ENCODE peak calls at places on chromosomes 6 and 20, in four cellular contexts. A is DND-41, G is H1, R is fibroblast of lung. T is an unnamed sample.

GRCh38 chr6:54431466-54431865 is 123.2 kb downstream of the TINAG start:
- DNase-seq in A (no peak), G (no peak), R (no peak), T (no peak)

GRCh38 chr20:1376453-1377270 is 16.2 kb downstream of the FKBP1A start:
- DNase-seq in A (no peak), G (no peak), R (no peak), T (no peak)

GRCh38 chr20:61459266-61459665 is 207.2 kb downstream of the CDH4 start:
- DNase-seq in A (no peak), G (no peak), R (no peak), T (no peak)

GRCh38 chr20:13219327-13220193 is 1.5 kb upstream of the ISM1 start:
- DNase-seq in A (no peak), G (no peak), R (no peak), T (peak; percentile 38)

GRCh38 chr6:51057296-51057695 is 238.6 kb downstream of the TFAP2B start:
- DNase-seq in A (no peak), G (no peak), R (no peak), T (no peak)

GRCh38 chr6:132494954-132495353 is 18.0 kb downstream of the STX7 start:
- DNase-seq in A (no peak), G (no peak), R (no peak), T (no peak)

GRCh38 chr6:49300443-49300842 is 162.6 kb downstream of the MMUT start:
- DNase-seq in A (no peak), G (no peak), R (peak; percentile 3), T (no peak)

GRCh38 chr6:137734875-137735182 is 132.2 kb upstream of the TNFAIP3 start:
- DNase-seq in A (no peak), G (no peak), R (no peak), T (no peak)

GRCh38 chr6:9388596-9388995 is 953.3 kb upstream of the SLC35B3 start:
- DNase-seq in A (no peak), G (no peak), R (no peak), T (no peak)

GRCh38 chr6:73580247-73581149 is 59.7 kb upstream of the EEF1A1 start:
- DNase-seq in A (no peak), G (peak; percentile 94), R (peak; percentile 98), T (peak; percentile 97)

GRCh38 chr6:37615564-37616340 is 81.9 kb downstream of the MDGA1 start:
- DNase-seq in A (no peak), G (no peak), R (peak; percentile 85), T (no peak)

DNA sequence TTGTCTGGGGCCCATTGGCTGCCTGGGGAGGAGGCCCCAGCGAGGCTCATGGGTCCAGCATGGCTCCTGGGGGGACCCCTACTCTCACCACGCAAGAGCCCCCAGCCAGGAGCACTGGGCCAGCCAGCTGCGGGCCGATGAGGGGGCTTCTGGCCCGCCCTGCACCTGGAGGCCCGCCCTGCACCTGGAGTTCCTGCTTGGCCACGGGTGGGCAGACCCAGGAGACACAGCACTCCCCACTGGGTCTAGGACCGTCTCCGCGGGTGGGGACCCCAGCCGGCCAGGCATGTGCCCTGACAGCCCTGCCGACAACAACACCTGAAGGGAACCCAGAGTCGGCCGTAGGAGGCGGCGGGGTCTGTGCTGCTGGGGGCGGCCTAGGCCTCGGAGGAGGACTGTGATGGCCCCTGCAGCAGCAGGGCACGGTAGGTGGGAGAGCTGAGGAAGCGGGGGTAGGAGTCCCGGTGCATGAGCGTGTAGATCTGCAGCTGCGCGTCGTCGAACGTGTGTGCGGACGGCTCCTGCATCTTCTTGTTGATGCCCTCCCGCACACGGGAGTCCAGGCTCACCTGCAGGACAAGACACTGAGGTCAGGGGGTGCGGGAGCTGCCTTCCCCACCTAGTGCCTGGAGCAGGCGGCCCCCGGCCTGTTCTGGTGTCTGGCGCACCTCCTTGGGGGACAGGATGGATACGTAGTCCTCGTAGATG is 5.7 kb downstream of the RGS19 start:
- DNase-seq in A (no peak), G (no peak), R (no peak), T (no peak)
- H4K20me1 ChIP-seq in A (peaks cover 37% of the 10 kb centered on the region), G (no peaks in the 10 kb centered on the region), R (no peaks in the 10 kb centered on the region), T (no peaks in the 10 kb centered on the region)

GRCh38 chr6:15340105-15340601 is 94.3 kb downstream of the JARID2 start:
- DNase-seq in A (no peak), G (no peak), R (no peak), T (no peak)
- H4K20me1 ChIP-seq in A (peaks cover 63% of the 10 kb centered on the region), G (peaks cover 80% of the 10 kb centered on the region), R (no peaks in the 10 kb centered on the region), T (no peaks in the 10 kb centered on the region)

DNA sequence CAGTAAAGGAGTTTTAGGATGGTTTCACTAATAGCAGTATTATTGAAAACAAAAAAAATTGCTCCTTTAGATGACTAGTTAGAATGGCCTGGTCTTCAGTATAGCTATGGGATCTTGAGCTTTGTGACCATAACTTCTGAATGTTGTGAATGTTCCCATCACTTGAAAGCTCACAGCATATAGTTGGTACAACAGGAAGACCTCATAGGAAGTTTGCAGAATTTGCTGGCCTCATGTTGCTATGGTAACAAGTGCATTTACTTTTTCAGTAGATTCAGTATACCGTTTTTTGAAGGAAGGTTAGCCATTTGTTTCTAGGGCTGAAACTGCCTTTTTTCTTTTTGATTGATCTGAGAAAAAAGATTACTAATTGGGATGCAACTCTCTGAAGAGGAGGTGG is 8.3 kb downstream of the PHF3 start:
- DNase-seq in A (peak; percentile 8), G (no peak), R (peak; percentile 16), T (no peak)
- H4K20me1 ChIP-seq in A (peaks cover 77% of the 10 kb centered on the region), G (peaks cover 28% of the 10 kb centered on the region), R (peaks cover 3% of the 10 kb centered on the region), T (no peaks in the 10 kb centered on the region)

GRCh38 chr6:34992353-34992752 is 103.3 kb downstream of the ANKS1A start:
- DNase-seq in A (no peak), G (no peak), R (no peak), T (no peak)

GRCh38 chr6:34993206-34993605 is 104.2 kb downstream of the ANKS1A start:
- DNase-seq in A (no peak), G (no peak), R (no peak), T (no peak)

GRCh38 chr6:34994693-34995092 is 105.6 kb downstream of the ANKS1A start:
- DNase-seq in A (no peak), G (no peak), R (no peak), T (no peak)

GRCh38 chr6:34986845-34987246 is 97.8 kb downstream of the ANKS1A start:
- DNase-seq in A (peak; percentile 59), G (peak; percentile 25), R (peak; percentile 74), T (peak; percentile 74)

DNA sequence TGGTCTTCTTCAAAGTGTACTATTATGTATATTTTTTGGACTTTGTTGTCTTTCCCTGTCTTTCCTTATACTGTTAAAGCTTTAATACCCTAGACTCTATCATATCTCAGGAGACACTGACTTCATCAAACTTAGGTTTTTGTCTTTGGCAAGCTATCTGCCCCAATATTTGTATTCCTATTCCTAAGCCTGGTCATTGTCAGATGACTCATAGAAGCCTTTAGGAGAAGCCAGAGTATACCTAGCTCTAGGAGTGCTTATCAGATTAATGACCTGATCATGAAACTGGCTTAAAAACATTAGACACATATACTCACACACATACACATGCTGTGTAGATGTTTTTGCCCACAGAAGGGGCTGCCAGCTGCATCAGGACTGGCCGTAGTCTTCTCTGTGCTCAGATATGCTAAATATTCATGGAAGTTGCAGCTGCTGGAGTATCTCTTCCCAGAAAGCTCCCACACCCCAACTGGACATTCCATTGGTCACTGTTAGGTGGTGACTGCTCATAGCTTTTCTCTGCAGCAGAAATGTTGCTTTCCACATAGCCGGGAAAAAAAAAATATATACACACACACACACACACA is 102.0 kb downstream of the ANKS1A start:
- DNase-seq in A (no peak), G (no peak), R (peak; percentile 85), T (no peak)
- H4K20me1 ChIP-seq in A (no peaks in the 10 kb centered on the region), G (peaks cover 2% of the 10 kb centered on the region), R (no peaks in the 10 kb centered on the region), T (no peaks in the 10 kb centered on the region)

T was measured in H9.